ENCODE peak calls at places on chromosome 5, in eight cellular contexts. K is stimulated activated CD4-positive, alpha-beta T cell treated with anti-CD3 and anti-CD28 coated beads, Interleukin-1b, Interleukin-23, amount 100 ng/mL, for 4 hours; I is activated CD8-positive, alpha-beta memory T cell treated with anti-CD3 and anti-CD28 coated beads, Interleukin-2, amount 50 U/mL, for 48 hours; N is stimulated activated naive CD8-positive, alpha-beta T cell treated with anti-CD3 and anti-CD28 coated beads, Interleukin-15, amount 100 ng/mL, for 72 hours; A is A549; S is GM18507; M is stromal cell of bone marrow; B is stimulated activated CD8-positive, alpha-beta memory T cell treated with anti-CD3 and anti-CD28 coated beads, Interleukin-2, amount 100 ng/mL, for 1 hour. D is an unnamed sample.

GRCh38 chr5:132102101-132102701 is 28.6 kb downstream of the CSF2 start:
- DNase-seq in K (no peak), N (peak; percentile 45), A (no peak), I (peak; percentile 78), S (no peak), M (no peak), B (no peak), D (no peak)

GRCh38 chr5:124932791-124933600 is 186.6 kb upstream of the ZNF608 start:
- DNase-seq in B (no peak), A (no peak), N (no peak), K (no peak), I (no peak), S (no peak), M (no peak), D (no peak)

GRCh38 chr5:65926276-65926761 is at the start of gene ERBIN:
- DNase-seq in A (peak; percentile 73), K (peak; percentile 39), M (peak; percentile 80), N (peak; percentile 74), I (peak; percentile 85), B (peak; percentile 24), S (peak; percentile 18), D (peak; percentile 78)

GRCh38 chr5:56088967-56089829 is 94.4 kb upstream of the IL6ST start:
- DNase-seq in A (peak; percentile 47), N (peak; percentile 75), K (no peak), S (peak; percentile 36), I (peak; percentile 59), M (peak; percentile 78), B (no peak), D (peak; percentile 82)

GRCh38 chr5:138054863-138055558 is 22.1 kb upstream of the FAM13B start:
- DNase-seq in B (no peak), N (no peak), S (no peak), K (no peak), A (no peak), M (no peak), I (no peak), D (no peak)

GRCh38 chr5:74251106-74252032 is 389.2 kb downstream of the ENC1 start:
- DNase-seq in B (no peak), A (peak; percentile 57), S (no peak), M (peak; percentile 91), I (no peak), K (no peak), N (no peak), D (peak; percentile 71)

GRCh38 chr5:175003531-175003930 is 279.1 kb downstream of the MSX2 start:
- DNase-seq in M (no peak), S (no peak), N (no peak), K (no peak), A (no peak), B (no peak), I (no peak), D (no peak)

GRCh38 chr5:8906303-8906967 is 639.4 kb downstream of the SEMA5A start:
- DNase-seq in N (no peak), M (no peak), I (no peak), K (no peak), A (peak; percentile 4), B (no peak), S (no peak), D (no peak)

GRCh38 chr5:32217886-32218396 is 43.8 kb upstream of the GOLPH3 start:
- DNase-seq in S (no peak), A (no peak), B (no peak), K (no peak), N (no peak), I (no peak), M (no peak), D (no peak)

GRCh38 chr5:94288937-94289336 is 329.5 kb downstream of the KIAA0825 start:
- DNase-seq in M (peak; percentile 13), A (no peak), I (no peak), N (no peak), K (no peak), B (no peak), S (no peak), D (no peak)

GRCh38 chr5:179805070-179805528 is 1.6 kb downstream of the MGAT4B start:
- DNase-seq in B (no peak), I (peak; percentile 61), A (no peak), N (no peak), K (no peak), M (no peak), S (no peak), D (no peak)

GRCh38 chr5:72067682-72068470 is 39.4 kb upstream of the MAP1B start:
- DNase-seq in S (no peak), N (no peak), I (no peak), A (peak; percentile 85), K (no peak), M (peak; percentile 31), B (no peak), D (peak; percentile 85)